ENCODE peak calls at places on chromosomes 2 and 18, in seven cellular contexts. One of them, this sample, is unnamed.
A peak's percentile ranks its signal among the peaks of the same experiment; 100 is the strongest.

GRCh38 chr2:143356341-143356740 is 227.1 kb downstream of the ARHGAP15 start:
- DNase-seq in heart left ventricle: no peak
- DNase-seq in astrocyte of the spinal cord: no peak
- DNase-seq in Ammon's horn: no peak
- DNase-seq in HuH-7: no peak
- DNase-seq in AG08396: no peak
- DNase-seq in lower lobe of right lung: no peak
- DNase-seq in this sample: no peak

GRCh38 chr2:199309411-199309810 is 148.3 kb downstream of the SATB2 start:
- DNase-seq in heart left ventricle: no peak
- DNase-seq in astrocyte of the spinal cord: no peak
- DNase-seq in Ammon's horn: no peak
- DNase-seq in HuH-7: no peak
- DNase-seq in AG08396: no peak
- DNase-seq in lower lobe of right lung: no peak
- DNase-seq in this sample: no peak

GRCh38 chr2:42761554-42761953 is 2.4 kb downstream of the OXER1 start:
- DNase-seq in heart left ventricle: no peak
- DNase-seq in astrocyte of the spinal cord: no peak
- DNase-seq in Ammon's horn: no peak
- DNase-seq in HuH-7: no peak
- DNase-seq in AG08396: no peak
- DNase-seq in lower lobe of right lung: no peak
- DNase-seq in this sample: no peak

GRCh38 chr18:76886112-76886511 is 63.8 kb downstream of the ZNF236 start:
- DNase-seq in heart left ventricle: no peak
- DNase-seq in astrocyte of the spinal cord: no peak
- DNase-seq in Ammon's horn: no peak
- DNase-seq in HuH-7: no peak
- DNase-seq in AG08396: no peak
- DNase-seq in lower lobe of right lung: no peak
- DNase-seq in this sample: no peak

GRCh38 chr2:199186226-199186864 is 271.4 kb downstream of the SATB2 start:
- DNase-seq in heart left ventricle: no peak
- DNase-seq in astrocyte of the spinal cord: no peak
- DNase-seq in Ammon's horn: no peak
- DNase-seq in HuH-7: no peak
- DNase-seq in AG08396: no peak
- DNase-seq in lower lobe of right lung: no peak
- DNase-seq in this sample: no peak

GRCh38 chr2:42788882-42789281 is 3.5 kb downstream of the HAAO start:
- DNase-seq in heart left ventricle: no peak
- DNase-seq in astrocyte of the spinal cord: no peak
- DNase-seq in Ammon's horn: no peak
- DNase-seq in HuH-7: no peak
- DNase-seq in AG08396: no peak
- DNase-seq in lower lobe of right lung: no peak
- DNase-seq in this sample: no peak

GRCh38 chr2:152383702-152384101 is 48.7 kb downstream of the FMNL2 start:
- DNase-seq in heart left ventricle: no peak
- DNase-seq in astrocyte of the spinal cord: no peak
- DNase-seq in Ammon's horn: no peak
- DNase-seq in HuH-7: no peak
- DNase-seq in AG08396: no peak
- DNase-seq in lower lobe of right lung: no peak
- DNase-seq in this sample: peak; percentile 14

GRCh38 chr2:105802587-105802986 is 57.9 kb downstream of the NCK2 start:
- DNase-seq in heart left ventricle: no peak
- DNase-seq in astrocyte of the spinal cord: no peak
- DNase-seq in Ammon's horn: no peak
- DNase-seq in HuH-7: no peak
- DNase-seq in AG08396: no peak
- DNase-seq in lower lobe of right lung: no peak
- DNase-seq in this sample: no peak

GRCh38 chr2:170324640-170325046 is 146.7 kb downstream of the MYO3B start:
- DNase-seq in heart left ventricle: no peak
- DNase-seq in astrocyte of the spinal cord: peak; percentile 50
- DNase-seq in Ammon's horn: peak; percentile 71
- DNase-seq in HuH-7: peak; percentile 39
- DNase-seq in AG08396: peak; percentile 38
- DNase-seq in lower lobe of right lung: no peak
- DNase-seq in this sample: peak; percentile 57